ENCODE peak calls at places on chromosomes 11 and 22, in nine cellular contexts. D is cardiac fibroblast; W is uterus; M is NCI-H345; O is left lung; S is activated naive CD8-positive, alpha-beta T cell treated with anti-CD3 and anti-CD28 coated beads, Interleukin-2, amount 50 U/mL, for 16 hours; I is foreskin keratinocyte; E is fibroblast of mammary gland; Z is HFF-Myc. T is an unnamed sample.

GRCh38 chr11:45470151-45471001 is 184.2 kb upstream of the SYT13 start:
- DNase-seq in D (peak), W (peak), M (no peak), O (no peak), S (no peak), I (no peak), E (peak), Z (no peak), T (no peak)

GRCh38 chr11:13061294-13061990 is 52.3 kb downstream of the RASSF10 start:
- DNase-seq in D (peak), W (no peak), M (no peak), O (no peak), S (no peak), I (no peak), E (peak), Z (no peak), T (no peak)

GRCh38 chr11:9765320-9766101 is 101.6 kb downstream of the SWAP70 start:
- DNase-seq in D (peak), W (peak), M (no peak), O (no peak), S (no peak), I (no peak), E (peak), Z (peak), T (peak)

GRCh38 chr22:27399161-27399560 is 402.4 kb downstream of the MN1 start:
- DNase-seq in D (no peak), W (peak), M (no peak), O (no peak), S (no peak), I (no peak), E (no peak), Z (no peak), T (no peak)

GRCh38 chr11:43542734-43543133 is 137.8 kb upstream of the HSD17B12 start:
- DNase-seq in D (no peak), W (no peak), M (no peak), O (no peak), S (no peak), I (peak), E (no peak), Z (no peak), T (no peak)

GRCh38 chr11:34481307-34481706 is 32.3 kb downstream of the ELF5 start:
- DNase-seq in D (no peak), W (no peak), M (no peak), O (no peak), S (no peak), I (peak), E (no peak), Z (no peak), T (no peak)

GRCh38 chr11:77039491-77040400 is 5.5 kb downstream of the B3GNT6 start:
- DNase-seq in D (peak), W (no peak), M (no peak), O (peak), S (no peak), I (no peak), E (peak), Z (no peak), T (no peak)

GRCh38 chr11:1387521-1387920 is 2.2 kb upstream of the BRSK2 start:
- DNase-seq in D (no peak), W (no peak), M (no peak), O (peak), S (no peak), I (no peak), E (no peak), Z (no peak), T (no peak)

T was measured in non-pigmented ciliary epithelial cell.